ENCODE peak calls at places on chromosomes 5 and 9, in eight cellular contexts. U is hepatic stellate cell; F is stimulated activated naive CD8-positive, alpha-beta T cell treated with anti-CD3 and anti-CD28 coated beads, Interleukin-15, amount 100 ng/mL, for 72 hours; V is cardiac fibroblast; R is COLO829; D is natural killer cell treated with Interleukin-12 subunit alpha and Interleukin-12 subunit beta and Interleukin-15 and Interleukin-18, amount 100 ng/mL, for 72 hours; J is stimulated activated CD8-positive, alpha-beta memory T cell treated with anti-CD3 and anti-CD28 coated beads, Interleukin-4, amount 100 ng/mL, for 24 hours; N is heart right ventricle. S is an unnamed sample.

GRCh38 chr5:55021465-55021864 is 2.6 kb upstream of the GZMK start:
- DNase-seq in U (no peak), F (no peak), V (no peak), R (no peak), D (no peak), J (no peak), N (no peak), S (no peak)

GRCh38 chr5:178310130-178310865 is 77.7 kb upstream of the PHYKPL start:
- DNase-seq in U (no peak), F (no peak), V (no peak), R (no peak), D (peak), J (no peak), N (no peak), S (no peak)

GRCh38 chr9:121440265-121440664 is 59.4 kb downstream of the GGTA1 start:
- DNase-seq in U (peak), F (no peak), V (peak), R (peak), D (no peak), J (no peak), N (no peak), S (no peak)

GRCh38 chr5:83197326-83197725 is 120.0 kb downstream of the XRCC4 start:
- DNase-seq in U (no peak), F (no peak), V (no peak), R (no peak), D (no peak), J (no peak), N (no peak), S (no peak)

GRCh38 chr9:134268308-134268724 is 57.9 kb upstream of the RXRA start:
- DNase-seq in U (no peak), F (no peak), V (no peak), R (no peak), D (no peak), J (no peak), N (no peak), S (peak)

GRCh38 chr5:21219255-21219654 is 1231.3 kb upstream of the CDH18 start:
- DNase-seq in U (no peak), F (no peak), V (no peak), R (peak), D (no peak), J (no peak), N (no peak), S (no peak)

GRCh38 chr5:149060325-149060724 is 2.5 kb downstream of the SH3TC2 start:
- DNase-seq in U (no peak), F (no peak), V (peak), R (no peak), D (no peak), J (no peak), N (peak), S (peak)

GRCh38 chr5:126414874-126415502 is 8.2 kb upstream of the GRAMD2B start:
- DNase-seq in U (peak), F (no peak), V (peak), R (peak), D (no peak), J (no peak), N (peak), S (no peak)

GRCh38 chr9:18921677-18922076 is 111.3 kb downstream of the SAXO1 start:
- DNase-seq in U (no peak), F (no peak), V (peak), R (no peak), D (no peak), J (no peak), N (no peak), S (no peak)

GRCh38 chr5:95858661-95859326 is 36.3 kb upstream of the GLRX start:
- DNase-seq in U (peak), F (peak), V (peak), R (peak), D (peak), J (peak), N (peak), S (peak)

GRCh38 chr9:123176230-123176629 is 92.2 kb downstream of the STRBP start:
- DNase-seq in U (no peak), F (no peak), V (no peak), R (peak), D (no peak), J (no peak), N (no peak), S (no peak)

S was measured in colonic mucosa.